ENCODE peak calls at places on chromosomes 12 and 14, in nine cellular contexts. One of them, this sample, is unnamed.

GRCh38 chr14:35133542-35134328 is 11.4 kb downstream of the PRORP start:
- DNase-seq in body of pancreas: no peak
- DNase-seq in HL-60: no peak
- DNase-seq in neural progenitor cell: no peak
- DNase-seq in brain microvascular endothelial cell: peak
- DNase-seq in MM.1S: no peak
- DNase-seq in epithelial cell of esophagus: no peak
- DNase-seq in A549: no peak
- DNase-seq in lung: no peak
- DNase-seq in this sample: no peak

GRCh38 chr14:92615451-92615850 is 101.9 kb downstream of the RIN3 start:
- DNase-seq in body of pancreas: no peak
- DNase-seq in HL-60: no peak
- DNase-seq in neural progenitor cell: no peak
- DNase-seq in brain microvascular endothelial cell: no peak
- DNase-seq in MM.1S: no peak
- DNase-seq in epithelial cell of esophagus: no peak
- DNase-seq in A549: no peak
- DNase-seq in lung: no peak
- DNase-seq in this sample: peak

GRCh38 chr12:32615441-32615840 is 63.7 kb upstream of the DNM1L start:
- DNase-seq in body of pancreas: no peak
- DNase-seq in HL-60: no peak
- DNase-seq in neural progenitor cell: no peak
- DNase-seq in brain microvascular endothelial cell: no peak
- DNase-seq in MM.1S: no peak
- DNase-seq in epithelial cell of esophagus: no peak
- DNase-seq in A549: no peak
- DNase-seq in lung: no peak
- DNase-seq in this sample: no peak

GRCh38 chr12:24544368-24544767 is 404.5 kb downstream of the BCAT1 start:
- DNase-seq in body of pancreas: no peak
- DNase-seq in HL-60: no peak
- DNase-seq in neural progenitor cell: no peak
- DNase-seq in brain microvascular endothelial cell: no peak
- DNase-seq in MM.1S: no peak
- DNase-seq in epithelial cell of esophagus: no peak
- DNase-seq in A549: no peak
- DNase-seq in lung: no peak
- DNase-seq in this sample: no peak

GRCh38 chr12:76152161-76152807 is 67.8 kb upstream of the NAP1L1 start:
- DNase-seq in body of pancreas: no peak
- DNase-seq in HL-60: peak
- DNase-seq in neural progenitor cell: no peak
- DNase-seq in brain microvascular endothelial cell: no peak
- DNase-seq in MM.1S: peak
- DNase-seq in epithelial cell of esophagus: no peak
- DNase-seq in A549: no peak
- DNase-seq in lung: no peak
- DNase-seq in this sample: peak

GRCh38 chr14:89027097-89027740 is 202.8 kb downstream of the TTC8 start:
- DNase-seq in body of pancreas: peak
- DNase-seq in HL-60: peak
- DNase-seq in neural progenitor cell: peak
- DNase-seq in brain microvascular endothelial cell: no peak
- DNase-seq in MM.1S: peak
- DNase-seq in epithelial cell of esophagus: peak
- DNase-seq in A549: peak
- DNase-seq in lung: peak
- DNase-seq in this sample: no peak

GRCh38 chr14:25833341-25834121 is 764.3 kb downstream of the NOVA1 start:
- DNase-seq in body of pancreas: peak
- DNase-seq in HL-60: peak
- DNase-seq in neural progenitor cell: peak
- DNase-seq in brain microvascular endothelial cell: peak
- DNase-seq in MM.1S: peak
- DNase-seq in epithelial cell of esophagus: peak
- DNase-seq in A549: no peak
- DNase-seq in lung: no peak
- DNase-seq in this sample: no peak

GRCh38 chr12:65536876-65537661 is 258.6 kb downstream of the MSRB3 start:
- DNase-seq in body of pancreas: peak
- DNase-seq in HL-60: no peak
- DNase-seq in neural progenitor cell: no peak
- DNase-seq in brain microvascular endothelial cell: peak
- DNase-seq in MM.1S: no peak
- DNase-seq in epithelial cell of esophagus: peak
- DNase-seq in A549: peak
- DNase-seq in lung: peak
- DNase-seq in this sample: no peak

GRCh38 chr12:4984971-4985370 is 58.7 kb upstream of the KCNA5 start:
- DNase-seq in body of pancreas: no peak
- DNase-seq in HL-60: no peak
- DNase-seq in neural progenitor cell: no peak
- DNase-seq in brain microvascular endothelial cell: no peak
- DNase-seq in MM.1S: no peak
- DNase-seq in epithelial cell of esophagus: no peak
- DNase-seq in A549: no peak
- DNase-seq in lung: no peak
- DNase-seq in this sample: no peak

GRCh38 chr12:106866426-106867080 is 89.2 kb upstream of the TMEM263 start:
- DNase-seq in body of pancreas: no peak
- DNase-seq in HL-60: no peak
- DNase-seq in neural progenitor cell: no peak
- DNase-seq in brain microvascular endothelial cell: no peak
- DNase-seq in MM.1S: no peak
- DNase-seq in epithelial cell of esophagus: no peak
- DNase-seq in A549: no peak
- DNase-seq in lung: no peak
- DNase-seq in this sample: no peak

GRCh38 chr12:112842441-112842840 is 50.9 kb downstream of the RPH3A start:
- DNase-seq in body of pancreas: no peak
- DNase-seq in HL-60: no peak
- DNase-seq in neural progenitor cell: no peak
- DNase-seq in brain microvascular endothelial cell: no peak
- DNase-seq in MM.1S: no peak
- DNase-seq in epithelial cell of esophagus: no peak
- DNase-seq in A549: no peak
- DNase-seq in lung: no peak
- DNase-seq in this sample: no peak

GRCh38 chr12:116434155-116435065 is 124.8 kb upstream of the MAP1LC3B2 start:
- DNase-seq in body of pancreas: peak
- DNase-seq in HL-60: peak
- DNase-seq in neural progenitor cell: peak
- DNase-seq in brain microvascular endothelial cell: peak
- DNase-seq in MM.1S: no peak
- DNase-seq in epithelial cell of esophagus: peak
- DNase-seq in A549: peak
- DNase-seq in lung: peak
- DNase-seq in this sample: no peak

GRCh38 chr12:26971963-26972362 is 33.7 kb downstream of the FGFR1OP2 start:
- DNase-seq in body of pancreas: no peak
- DNase-seq in HL-60: no peak
- DNase-seq in neural progenitor cell: no peak
- DNase-seq in brain microvascular endothelial cell: no peak
- DNase-seq in MM.1S: peak
- DNase-seq in epithelial cell of esophagus: no peak
- DNase-seq in A549: no peak
- DNase-seq in lung: no peak
- DNase-seq in this sample: peak

GRCh38 chr12:127054531-127054930 is 1212.4 kb upstream of the TMEM132C start:
- DNase-seq in body of pancreas: no peak
- DNase-seq in HL-60: no peak
- DNase-seq in neural progenitor cell: no peak
- DNase-seq in brain microvascular endothelial cell: peak
- DNase-seq in MM.1S: no peak
- DNase-seq in epithelial cell of esophagus: peak
- DNase-seq in A549: no peak
- DNase-seq in lung: no peak
- DNase-seq in this sample: no peak

GRCh38 chr12:1633459-1633858 is 4.4 kb downstream of the WNT5B start:
- DNase-seq in body of pancreas: no peak
- DNase-seq in HL-60: peak
- DNase-seq in neural progenitor cell: no peak
- DNase-seq in brain microvascular endothelial cell: no peak
- DNase-seq in MM.1S: no peak
- DNase-seq in epithelial cell of esophagus: no peak
- DNase-seq in A549: no peak
- DNase-seq in lung: no peak
- DNase-seq in this sample: no peak

GRCh38 chr14:101241807-101242278 is 319.5 kb upstream of the DIO3 start:
- DNase-seq in body of pancreas: no peak
- DNase-seq in HL-60: no peak
- DNase-seq in neural progenitor cell: no peak
- DNase-seq in brain microvascular endothelial cell: no peak
- DNase-seq in MM.1S: no peak
- DNase-seq in epithelial cell of esophagus: no peak
- DNase-seq in A549: no peak
- DNase-seq in lung: no peak
- DNase-seq in this sample: no peak

GRCh38 chr12:30200864-30201263 is 417.1 kb upstream of the TMTC1 start:
- DNase-seq in body of pancreas: peak
- DNase-seq in HL-60: no peak
- DNase-seq in neural progenitor cell: no peak
- DNase-seq in brain microvascular endothelial cell: peak
- DNase-seq in MM.1S: no peak
- DNase-seq in epithelial cell of esophagus: no peak
- DNase-seq in A549: no peak
- DNase-seq in lung: no peak
- DNase-seq in this sample: no peak

GRCh38 chr12:49800421-49801140 is 27.6 kb downstream of the NCKAP5L start:
- DNase-seq in body of pancreas: no peak
- DNase-seq in HL-60: no peak
- DNase-seq in neural progenitor cell: no peak
- DNase-seq in brain microvascular endothelial cell: no peak
- DNase-seq in MM.1S: no peak
- DNase-seq in epithelial cell of esophagus: no peak
- DNase-seq in A549: no peak
- DNase-seq in lung: no peak
- DNase-seq in this sample: no peak
- H3K4me3 ChIP-seq in body of pancreas: no peak
- H3K4me3 ChIP-seq in HL-60: no peak
- H3K4me3 ChIP-seq in neural progenitor cell: no peak
- H3K4me3 ChIP-seq in brain microvascular endothelial cell: no peak
- H3K4me3 ChIP-seq in MM.1S: no peak
- H3K4me3 ChIP-seq in epithelial cell of esophagus: no peak
- H3K4me3 ChIP-seq in A549: no peak
- H3K4me3 ChIP-seq in lung: no peak
- H3K4me3 ChIP-seq in this sample: no peak

GRCh38 chr12:105083551-105084105 is 630 bp downstream of the ALDH1L2 start:
- DNase-seq in body of pancreas: peak
- DNase-seq in HL-60: peak
- DNase-seq in neural progenitor cell: peak
- DNase-seq in brain microvascular endothelial cell: peak
- DNase-seq in MM.1S: peak
- DNase-seq in epithelial cell of esophagus: peak
- DNase-seq in A549: peak
- DNase-seq in lung: peak
- DNase-seq in this sample: no peak

GRCh38 chr12:105084251-105085250 is at the start of gene ALDH1L2:
- DNase-seq in body of pancreas: peak
- DNase-seq in HL-60: peak
- DNase-seq in neural progenitor cell: peak
- DNase-seq in brain microvascular endothelial cell: peak
- DNase-seq in MM.1S: peak
- DNase-seq in epithelial cell of esophagus: peak
- DNase-seq in A549: peak
- DNase-seq in lung: peak
- DNase-seq in this sample: no peak

GRCh38 chr12:105089817-105090216 is 5.6 kb upstream of the ALDH1L2 start:
- DNase-seq in body of pancreas: no peak
- DNase-seq in HL-60: no peak
- DNase-seq in neural progenitor cell: no peak
- DNase-seq in brain microvascular endothelial cell: no peak
- DNase-seq in MM.1S: no peak
- DNase-seq in epithelial cell of esophagus: no peak
- DNase-seq in A549: no peak
- DNase-seq in lung: no peak
- DNase-seq in this sample: no peak

GRCh38 chr12:105083041-105083440 is 1.2 kb downstream of the ALDH1L2 start:
- DNase-seq in body of pancreas: peak
- DNase-seq in HL-60: no peak
- DNase-seq in neural progenitor cell: no peak
- DNase-seq in brain microvascular endothelial cell: no peak
- DNase-seq in MM.1S: no peak
- DNase-seq in epithelial cell of esophagus: no peak
- DNase-seq in A549: no peak
- DNase-seq in lung: no peak
- DNase-seq in this sample: no peak

DNA sequence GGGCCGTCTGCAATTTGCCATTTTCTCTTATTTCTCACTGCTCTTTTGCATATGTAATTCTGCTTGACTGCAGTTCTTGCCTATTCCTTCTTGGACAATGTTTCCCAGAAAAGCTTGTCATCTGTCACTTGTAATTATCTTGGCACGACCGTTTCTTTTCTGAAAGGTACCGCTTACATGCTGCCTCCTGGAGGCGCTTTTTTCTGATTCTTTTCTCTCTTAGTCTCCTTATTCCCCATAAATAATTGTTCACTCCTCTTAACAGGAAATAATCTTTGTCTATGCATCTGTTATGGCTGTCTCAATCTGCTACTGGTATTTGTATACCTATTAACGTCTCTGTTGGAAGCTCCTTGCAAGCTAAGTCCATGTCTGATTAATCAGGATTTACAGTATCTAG is 1.3 kb upstream of the ALDH1L2 start:
- DNase-seq in body of pancreas: no peak
- DNase-seq in HL-60: no peak
- DNase-seq in neural progenitor cell: no peak
- DNase-seq in brain microvascular endothelial cell: no peak
- DNase-seq in MM.1S: no peak
- DNase-seq in epithelial cell of esophagus: no peak
- DNase-seq in A549: no peak
- DNase-seq in lung: no peak
- DNase-seq in this sample: no peak
- TF ChIP-seq CTCF in body of pancreas: no peak
- TF ChIP-seq CTCF in HL-60: no peak
- TF ChIP-seq CTCF in neural progenitor cell: no peak
- TF ChIP-seq CTCF in brain microvascular endothelial cell: peak
- TF ChIP-seq CTCF in MM.1S: no peak
- TF ChIP-seq CTCF in epithelial cell of esophagus: no peak
- TF ChIP-seq CTCF in A549: no peak
- TF ChIP-seq CTCF in lung: no peak
- TF ChIP-seq CTCF in this sample: no peak

GRCh38 chr14:27056586-27056985 is 458.8 kb upstream of the NOVA1 start:
- DNase-seq in body of pancreas: no peak
- DNase-seq in HL-60: no peak
- DNase-seq in neural progenitor cell: no peak
- DNase-seq in brain microvascular endothelial cell: no peak
- DNase-seq in MM.1S: no peak
- DNase-seq in epithelial cell of esophagus: no peak
- DNase-seq in A549: no peak
- DNase-seq in lung: no peak
- DNase-seq in this sample: no peak
- H3K4me3 ChIP-seq in body of pancreas: no peak
- H3K4me3 ChIP-seq in HL-60: no peak
- H3K4me3 ChIP-seq in neural progenitor cell: no peak
- H3K4me3 ChIP-seq in brain microvascular endothelial cell: no peak
- H3K4me3 ChIP-seq in MM.1S: no peak
- H3K4me3 ChIP-seq in epithelial cell of esophagus: no peak
- H3K4me3 ChIP-seq in A549: no peak
- H3K4me3 ChIP-seq in lung: no peak
- H3K4me3 ChIP-seq in this sample: no peak

GRCh38 chr14:20935303-20935984 is 19.8 kb upstream of the RNASE2 start:
- DNase-seq in body of pancreas: no peak
- DNase-seq in HL-60: no peak
- DNase-seq in neural progenitor cell: no peak
- DNase-seq in brain microvascular endothelial cell: no peak
- DNase-seq in MM.1S: no peak
- DNase-seq in epithelial cell of esophagus: no peak
- DNase-seq in A549: no peak
- DNase-seq in lung: no peak
- DNase-seq in this sample: no peak

GRCh38 chr14:20934148-20934762 is 21.0 kb upstream of the RNASE2 start:
- DNase-seq in body of pancreas: no peak
- DNase-seq in HL-60: no peak
- DNase-seq in neural progenitor cell: peak
- DNase-seq in brain microvascular endothelial cell: no peak
- DNase-seq in MM.1S: peak
- DNase-seq in epithelial cell of esophagus: peak
- DNase-seq in A549: peak
- DNase-seq in lung: no peak
- DNase-seq in this sample: peak
- TF ChIP-seq CTCF in body of pancreas: peak
- TF ChIP-seq CTCF in HL-60: no peak
- TF ChIP-seq CTCF in neural progenitor cell: peak
- TF ChIP-seq CTCF in brain microvascular endothelial cell: peak
- TF ChIP-seq CTCF in MM.1S: peak
- TF ChIP-seq CTCF in epithelial cell of esophagus: peak
- TF ChIP-seq CTCF in A549: peak
- TF ChIP-seq CTCF in lung: no peak
- TF ChIP-seq CTCF in this sample: peak